ENCODE peak calls at places on chromosomes 2 and 18, in six cellular contexts. One of them, this sample, is unnamed.

GRCh38 chr2:151175857-151176256 is 85.8 kb downstream of the RBM43 start:
- DNase-seq in PC-9: no peak
- DNase-seq in lower leg skin: no peak
- DNase-seq in astrocyte of the spinal cord: no peak
- DNase-seq in IMR-90: no peak
- DNase-seq in GM12878: no peak
- DNase-seq in this sample: no peak

GRCh38 chr2:216362730-216363129 is 9.6 kb downstream of the MARCHF4 start:
- DNase-seq in PC-9: no peak
- DNase-seq in lower leg skin: no peak
- DNase-seq in astrocyte of the spinal cord: peak; percentile 71
- DNase-seq in IMR-90: peak; percentile 92
- DNase-seq in GM12878: no peak
- DNase-seq in this sample: no peak

GRCh38 chr2:43538034-43538670 is 57.7 kb downstream of the THADA start:
- DNase-seq in PC-9: no peak
- DNase-seq in lower leg skin: no peak
- DNase-seq in astrocyte of the spinal cord: no peak
- DNase-seq in IMR-90: no peak
- DNase-seq in GM12878: no peak
- DNase-seq in this sample: no peak

GRCh38 chr2:30948120-30948519 is 140.9 kb upstream of the CAPN13 start:
- DNase-seq in PC-9: no peak
- DNase-seq in lower leg skin: no peak
- DNase-seq in astrocyte of the spinal cord: no peak
- DNase-seq in IMR-90: no peak
- DNase-seq in GM12878: no peak
- DNase-seq in this sample: no peak

GRCh38 chr2:207871911-207872310 is 102.2 kb upstream of the FZD5 start:
- DNase-seq in PC-9: no peak
- DNase-seq in lower leg skin: no peak
- DNase-seq in astrocyte of the spinal cord: no peak
- DNase-seq in IMR-90: no peak
- DNase-seq in GM12878: no peak
- DNase-seq in this sample: no peak

GRCh38 chr18:43271593-43272432 is 5.5 kb downstream of the SYT4 start:
- DNase-seq in PC-9: peak; percentile 6
- DNase-seq in lower leg skin: no peak
- DNase-seq in astrocyte of the spinal cord: peak; percentile 75
- DNase-seq in IMR-90: peak; percentile 61
- DNase-seq in GM12878: no peak
- DNase-seq in this sample: peak; percentile 46

GRCh38 chr2:119255760-119256573 is 32.3 kb downstream of the STEAP3 start:
- DNase-seq in PC-9: peak; percentile 48
- DNase-seq in lower leg skin: peak; percentile 36
- DNase-seq in astrocyte of the spinal cord: peak; percentile 97
- DNase-seq in IMR-90: peak; percentile 98
- DNase-seq in GM12878: no peak
- DNase-seq in this sample: no peak

GRCh38 chr2:117856415-117857210 is 42.1 kb downstream of the DDX18 start:
- DNase-seq in PC-9: peak; percentile 50
- DNase-seq in lower leg skin: no peak
- DNase-seq in astrocyte of the spinal cord: peak; percentile 92
- DNase-seq in IMR-90: peak; percentile 96
- DNase-seq in GM12878: no peak
- DNase-seq in this sample: peak; percentile 21

GRCh38 chr2:7620255-7620654 is 703.0 kb downstream of the RNF144A start:
- DNase-seq in PC-9: no peak
- DNase-seq in lower leg skin: no peak
- DNase-seq in astrocyte of the spinal cord: no peak
- DNase-seq in IMR-90: no peak
- DNase-seq in GM12878: no peak
- DNase-seq in this sample: no peak

GRCh38 chr18:77218642-77219041 is 31.0 kb upstream of the GALR1 start:
- DNase-seq in PC-9: no peak
- DNase-seq in lower leg skin: no peak
- DNase-seq in astrocyte of the spinal cord: no peak
- DNase-seq in IMR-90: no peak
- DNase-seq in GM12878: no peak
- DNase-seq in this sample: no peak

GRCh38 chr2:227360351-227360750 is 18.8 kb downstream of the TM4SF20 start:
- DNase-seq in PC-9: no peak
- DNase-seq in lower leg skin: no peak
- DNase-seq in astrocyte of the spinal cord: peak; percentile 50
- DNase-seq in IMR-90: no peak
- DNase-seq in GM12878: no peak
- DNase-seq in this sample: no peak

GRCh38 chr2:217846321-217846743 is 156.5 kb downstream of the TNS1 start:
- DNase-seq in PC-9: no peak
- DNase-seq in lower leg skin: peak; percentile 90
- DNase-seq in astrocyte of the spinal cord: no peak
- DNase-seq in IMR-90: no peak
- DNase-seq in GM12878: no peak
- DNase-seq in this sample: peak; percentile 38

GRCh38 chr2:61454383-61454782 is 16.5 kb downstream of the USP34 start:
- DNase-seq in PC-9: no peak
- DNase-seq in lower leg skin: no peak
- DNase-seq in astrocyte of the spinal cord: no peak
- DNase-seq in IMR-90: no peak
- DNase-seq in GM12878: no peak
- DNase-seq in this sample: no peak

GRCh38 chr2:105294046-105294445 is 35.5 kb downstream of the TGFBRAP1 start:
- DNase-seq in PC-9: no peak
- DNase-seq in lower leg skin: no peak
- DNase-seq in astrocyte of the spinal cord: no peak
- DNase-seq in IMR-90: no peak
- DNase-seq in GM12878: no peak
- DNase-seq in this sample: no peak

GRCh38 chr2:219944861-219945260 is 317.4 kb downstream of the SLC4A3 start:
- DNase-seq in PC-9: no peak
- DNase-seq in lower leg skin: no peak
- DNase-seq in astrocyte of the spinal cord: no peak
- DNase-seq in IMR-90: no peak
- DNase-seq in GM12878: no peak
- DNase-seq in this sample: no peak

GRCh38 chr2:164933751-164934189 is 21.6 kb downstream of the SLC38A11 start:
- DNase-seq in PC-9: no peak
- DNase-seq in lower leg skin: no peak
- DNase-seq in astrocyte of the spinal cord: no peak
- DNase-seq in IMR-90: no peak
- DNase-seq in GM12878: no peak
- DNase-seq in this sample: no peak

GRCh38 chr2:230866704-230867561 is 2.2 kb downstream of the ITM2C start:
- DNase-seq in PC-9: no peak
- DNase-seq in lower leg skin: no peak
- DNase-seq in astrocyte of the spinal cord: peak; percentile 40
- DNase-seq in IMR-90: peak; percentile 20
- DNase-seq in GM12878: no peak
- DNase-seq in this sample: peak; percentile 24

GRCh38 chr2:168915433-168916328 is 14.6 kb downstream of the G6PC2 start:
- DNase-seq in PC-9: no peak
- DNase-seq in lower leg skin: no peak
- DNase-seq in astrocyte of the spinal cord: no peak
- DNase-seq in IMR-90: no peak
- DNase-seq in GM12878: no peak
- DNase-seq in this sample: no peak

GRCh38 chr2:168916329-168916672 is 15.2 kb downstream of the G6PC2 start:
- DNase-seq in PC-9: no peak
- DNase-seq in lower leg skin: no peak
- DNase-seq in astrocyte of the spinal cord: no peak
- DNase-seq in IMR-90: no peak
- DNase-seq in GM12878: no peak
- DNase-seq in this sample: no peak

DNA sequence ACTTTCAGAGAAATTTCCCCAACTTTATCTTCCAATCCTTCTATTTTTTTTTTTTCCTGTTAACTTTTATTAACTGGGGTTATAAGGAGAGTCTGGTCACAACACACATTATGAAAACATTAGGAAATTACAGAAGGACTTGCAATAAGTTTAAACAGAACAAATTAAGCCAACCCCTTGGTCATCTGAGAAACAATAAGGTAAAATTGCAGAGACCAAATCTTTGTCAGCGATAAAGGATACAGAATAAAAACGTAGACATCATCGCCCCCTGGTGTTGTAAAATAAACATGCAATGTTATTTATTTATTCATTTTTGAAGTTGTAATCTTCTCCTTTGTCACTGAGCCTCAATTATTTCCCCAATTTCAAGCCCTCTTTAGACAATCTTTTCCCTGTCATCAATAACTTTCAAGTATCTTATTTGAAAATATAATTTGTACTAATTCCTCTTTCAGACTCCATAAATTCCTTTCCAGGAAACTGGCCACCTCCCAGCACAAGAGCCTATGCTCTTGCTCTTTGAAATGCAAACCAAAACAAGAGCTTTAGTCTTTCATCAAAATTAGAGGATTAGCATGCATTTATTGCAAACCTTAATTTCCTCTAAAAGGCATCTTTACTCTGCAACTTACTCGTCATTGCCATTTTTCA is 19.5 kb downstream of the G6PC2 start:
- DNase-seq in PC-9: no peak
- DNase-seq in lower leg skin: no peak
- DNase-seq in astrocyte of the spinal cord: peak; percentile 36
- DNase-seq in IMR-90: peak; percentile 34
- DNase-seq in GM12878: no peak
- DNase-seq in this sample: peak; percentile 44
- TF ChIP-seq CTCF in PC-9: peak; percentile 73
- TF ChIP-seq CTCF in lower leg skin: no peak
- TF ChIP-seq CTCF in astrocyte of the spinal cord: peak; percentile 45
- TF ChIP-seq CTCF in IMR-90: peak; percentile 67
- TF ChIP-seq CTCF in GM12878: peak; percentile 56
- TF ChIP-seq CTCF in this sample: peak; percentile 68

GRCh38 chr18:36572135-36572856 is 256.5 kb downstream of the TPGS2 start:
- DNase-seq in PC-9: peak; percentile 35
- DNase-seq in lower leg skin: no peak
- DNase-seq in astrocyte of the spinal cord: peak; percentile 71
- DNase-seq in IMR-90: peak; percentile 49
- DNase-seq in GM12878: peak; percentile 38
- DNase-seq in this sample: peak; percentile 39
- TF ChIP-seq CTCF in PC-9: peak; percentile 57
- TF ChIP-seq CTCF in lower leg skin: no peak
- TF ChIP-seq CTCF in astrocyte of the spinal cord: peak; percentile 73
- TF ChIP-seq CTCF in IMR-90: peak; percentile 53
- TF ChIP-seq CTCF in GM12878: peak; percentile 74
- TF ChIP-seq CTCF in this sample: peak; percentile 47

GRCh38 chr2:174688079-174688478 is 76.2 kb downstream of the CHRNA1 start:
- DNase-seq in PC-9: no peak
- DNase-seq in lower leg skin: no peak
- DNase-seq in astrocyte of the spinal cord: peak; percentile 55
- DNase-seq in IMR-90: peak; percentile 61
- DNase-seq in GM12878: no peak
- DNase-seq in this sample: no peak
- TF ChIP-seq CTCF in PC-9: peak; percentile 68
- TF ChIP-seq CTCF in lower leg skin: no peak
- TF ChIP-seq CTCF in astrocyte of the spinal cord: peak; percentile 20
- TF ChIP-seq CTCF in IMR-90: peak; percentile 61
- TF ChIP-seq CTCF in GM12878: peak; percentile 42
- TF ChIP-seq CTCF in this sample: peak; percentile 6

DNA sequence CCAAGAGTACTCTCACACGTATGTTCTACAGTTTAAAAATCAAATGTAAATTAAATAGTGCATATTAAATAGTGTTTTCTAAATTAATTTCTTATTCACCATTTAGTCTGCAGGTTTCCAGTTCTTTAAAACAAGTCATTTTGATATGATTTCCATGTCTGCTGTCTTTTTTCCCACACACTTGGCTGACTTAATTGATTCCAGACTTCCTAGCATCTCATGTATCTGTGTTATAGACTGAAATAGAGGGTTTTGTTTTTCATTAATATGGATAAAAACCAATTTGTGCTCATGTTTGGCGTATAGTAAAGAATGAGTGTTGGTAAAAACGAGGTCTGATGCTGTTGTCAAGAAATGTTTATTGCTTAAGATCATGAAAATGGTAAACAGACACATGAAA is 104.3 kb downstream of the SRBD1 start:
- DNase-seq in PC-9: no peak
- DNase-seq in lower leg skin: no peak
- DNase-seq in astrocyte of the spinal cord: no peak
- DNase-seq in IMR-90: no peak
- DNase-seq in GM12878: no peak
- DNase-seq in this sample: no peak
- TF ChIP-seq CTCF in PC-9: no peak
- TF ChIP-seq CTCF in lower leg skin: no peak
- TF ChIP-seq CTCF in astrocyte of the spinal cord: no peak
- TF ChIP-seq CTCF in IMR-90: no peak
- TF ChIP-seq CTCF in GM12878: no peak
- TF ChIP-seq CTCF in this sample: no peak

GRCh38 chr2:656676-657075 is 20.5 kb downstream of the TMEM18 start:
- DNase-seq in PC-9: no peak
- DNase-seq in lower leg skin: peak; percentile 77
- DNase-seq in astrocyte of the spinal cord: no peak
- DNase-seq in IMR-90: no peak
- DNase-seq in GM12878: no peak
- DNase-seq in this sample: no peak

GRCh38 chr2:654896-655295 is 22.3 kb downstream of the TMEM18 start:
- DNase-seq in PC-9: no peak
- DNase-seq in lower leg skin: peak; percentile 34
- DNase-seq in astrocyte of the spinal cord: no peak
- DNase-seq in IMR-90: no peak
- DNase-seq in GM12878: no peak
- DNase-seq in this sample: no peak

GRCh38 chr2:657766-658165 is 19.4 kb downstream of the TMEM18 start:
- DNase-seq in PC-9: no peak
- DNase-seq in lower leg skin: peak; percentile 36
- DNase-seq in astrocyte of the spinal cord: no peak
- DNase-seq in IMR-90: no peak
- DNase-seq in GM12878: no peak
- DNase-seq in this sample: no peak

GRCh38 chr2:653645-654425 is 23.4 kb downstream of the TMEM18 start:
- DNase-seq in PC-9: no peak
- DNase-seq in lower leg skin: peak; percentile 63
- DNase-seq in astrocyte of the spinal cord: no peak
- DNase-seq in IMR-90: no peak
- DNase-seq in GM12878: no peak
- DNase-seq in this sample: no peak

GRCh38 chr2:655626-656025 is 21.6 kb downstream of the TMEM18 start:
- DNase-seq in PC-9: no peak
- DNase-seq in lower leg skin: peak; percentile 29
- DNase-seq in astrocyte of the spinal cord: no peak
- DNase-seq in IMR-90: peak; percentile 39
- DNase-seq in GM12878: no peak
- DNase-seq in this sample: no peak
- TF ChIP-seq CTCF in PC-9: no peak
- TF ChIP-seq CTCF in lower leg skin: no peak
- TF ChIP-seq CTCF in astrocyte of the spinal cord: no peak
- TF ChIP-seq CTCF in IMR-90: no peak
- TF ChIP-seq CTCF in GM12878: no peak
- TF ChIP-seq CTCF in this sample: no peak